ENCODE peak calls at places on chromosomes 12 and 14, in ten cellular contexts. One of them, this sample, is unnamed.

GRCh38 chr14:89828473-89829200 is 125.9 kb downstream of the EFCAB11 start:
- DNase-seq in body of pancreas: no peak
- DNase-seq in mesenteric fat pad: no peak
- DNase-seq in fibroblast of lung: no peak
- DNase-seq in CD8-positive, alpha-beta memory T cell: no peak
- DNase-seq in GM03348: no peak
- DNase-seq in GM18507: no peak
- DNase-seq in hypothalamus: no peak
- DNase-seq in NCI-H2107: no peak
- DNase-seq in GM23248: no peak
- DNase-seq in this sample: no peak

GRCh38 chr12:28306535-28306934 is 116.3 kb downstream of the CCDC91 start:
- DNase-seq in body of pancreas: no peak
- DNase-seq in mesenteric fat pad: no peak
- DNase-seq in fibroblast of lung: no peak
- DNase-seq in CD8-positive, alpha-beta memory T cell: no peak
- DNase-seq in GM03348: no peak
- DNase-seq in GM18507: no peak
- DNase-seq in hypothalamus: no peak
- DNase-seq in NCI-H2107: no peak
- DNase-seq in GM23248: no peak
- DNase-seq in this sample: no peak

GRCh38 chr12:45668641-45669040 is 60.9 kb upstream of the ARID2 start:
- DNase-seq in body of pancreas: no peak
- DNase-seq in mesenteric fat pad: no peak
- DNase-seq in fibroblast of lung: no peak
- DNase-seq in CD8-positive, alpha-beta memory T cell: no peak
- DNase-seq in GM03348: no peak
- DNase-seq in GM18507: no peak
- DNase-seq in hypothalamus: no peak
- DNase-seq in NCI-H2107: no peak
- DNase-seq in GM23248: no peak
- DNase-seq in this sample: no peak

GRCh38 chr12:101459642-101460346 is 15.3 kb upstream of the SPIC start:
- DNase-seq in body of pancreas: peak
- DNase-seq in mesenteric fat pad: no peak
- DNase-seq in fibroblast of lung: no peak
- DNase-seq in CD8-positive, alpha-beta memory T cell: no peak
- DNase-seq in GM03348: peak
- DNase-seq in GM18507: no peak
- DNase-seq in hypothalamus: no peak
- DNase-seq in NCI-H2107: no peak
- DNase-seq in GM23248: peak
- DNase-seq in this sample: peak

GRCh38 chr14:91377700-91378652 is 39.6 kb downstream of the CCDC88C start:
- DNase-seq in body of pancreas: no peak
- DNase-seq in mesenteric fat pad: no peak
- DNase-seq in fibroblast of lung: no peak
- DNase-seq in CD8-positive, alpha-beta memory T cell: no peak
- DNase-seq in GM03348: no peak
- DNase-seq in GM18507: no peak
- DNase-seq in hypothalamus: no peak
- DNase-seq in NCI-H2107: no peak
- DNase-seq in GM23248: peak
- DNase-seq in this sample: peak

GRCh38 chr12:2924019-2924418 is 33.3 kb downstream of the TULP3 start:
- DNase-seq in body of pancreas: no peak
- DNase-seq in mesenteric fat pad: no peak
- DNase-seq in fibroblast of lung: peak
- DNase-seq in CD8-positive, alpha-beta memory T cell: no peak
- DNase-seq in GM03348: no peak
- DNase-seq in GM18507: no peak
- DNase-seq in hypothalamus: no peak
- DNase-seq in NCI-H2107: no peak
- DNase-seq in GM23248: peak
- DNase-seq in this sample: no peak

GRCh38 chr12:124454352-124454725 is 113.1 kb downstream of the NCOR2 start:
- DNase-seq in body of pancreas: no peak
- DNase-seq in mesenteric fat pad: no peak
- DNase-seq in fibroblast of lung: no peak
- DNase-seq in CD8-positive, alpha-beta memory T cell: no peak
- DNase-seq in GM03348: no peak
- DNase-seq in GM18507: no peak
- DNase-seq in hypothalamus: no peak
- DNase-seq in NCI-H2107: no peak
- DNase-seq in GM23248: no peak
- DNase-seq in this sample: no peak

GRCh38 chr12:116166306-116166705 is 111.2 kb downstream of the MED13L start:
- DNase-seq in body of pancreas: no peak
- DNase-seq in mesenteric fat pad: no peak
- DNase-seq in fibroblast of lung: no peak
- DNase-seq in CD8-positive, alpha-beta memory T cell: no peak
- DNase-seq in GM03348: no peak
- DNase-seq in GM18507: no peak
- DNase-seq in hypothalamus: no peak
- DNase-seq in NCI-H2107: no peak
- DNase-seq in GM23248: peak
- DNase-seq in this sample: no peak

GRCh38 chr14:80003138-80003537 is 208.2 kb downstream of the DIO2 start:
- DNase-seq in body of pancreas: no peak
- DNase-seq in mesenteric fat pad: no peak
- DNase-seq in fibroblast of lung: peak
- DNase-seq in CD8-positive, alpha-beta memory T cell: no peak
- DNase-seq in GM03348: no peak
- DNase-seq in GM18507: no peak
- DNase-seq in hypothalamus: no peak
- DNase-seq in NCI-H2107: no peak
- DNase-seq in GM23248: no peak
- DNase-seq in this sample: no peak

GRCh38 chr12:124369055-124369900 is 74.4 kb downstream of the RFLNA start:
- DNase-seq in body of pancreas: peak
- DNase-seq in mesenteric fat pad: peak
- DNase-seq in fibroblast of lung: peak
- DNase-seq in CD8-positive, alpha-beta memory T cell: no peak
- DNase-seq in GM03348: peak
- DNase-seq in GM18507: no peak
- DNase-seq in hypothalamus: peak
- DNase-seq in NCI-H2107: no peak
- DNase-seq in GM23248: peak
- DNase-seq in this sample: no peak

GRCh38 chr12:18990866-18991265 is 138.7 kb upstream of the PLEKHA5 start:
- DNase-seq in body of pancreas: no peak
- DNase-seq in mesenteric fat pad: no peak
- DNase-seq in fibroblast of lung: peak
- DNase-seq in CD8-positive, alpha-beta memory T cell: no peak
- DNase-seq in GM03348: no peak
- DNase-seq in GM18507: no peak
- DNase-seq in hypothalamus: no peak
- DNase-seq in NCI-H2107: no peak
- DNase-seq in GM23248: no peak
- DNase-seq in this sample: no peak

GRCh38 chr14:100488057-100488456 is 99.2 kb downstream of the BEGAIN start:
- DNase-seq in body of pancreas: no peak
- DNase-seq in mesenteric fat pad: no peak
- DNase-seq in fibroblast of lung: no peak
- DNase-seq in CD8-positive, alpha-beta memory T cell: no peak
- DNase-seq in GM03348: no peak
- DNase-seq in GM18507: no peak
- DNase-seq in hypothalamus: no peak
- DNase-seq in NCI-H2107: no peak
- DNase-seq in GM23248: no peak
- DNase-seq in this sample: no peak

GRCh38 chr12:92197815-92198214 is 52.2 kb upstream of the BTG1 start:
- DNase-seq in body of pancreas: no peak
- DNase-seq in mesenteric fat pad: no peak
- DNase-seq in fibroblast of lung: no peak
- DNase-seq in CD8-positive, alpha-beta memory T cell: no peak
- DNase-seq in GM03348: no peak
- DNase-seq in GM18507: no peak
- DNase-seq in hypothalamus: no peak
- DNase-seq in NCI-H2107: no peak
- DNase-seq in GM23248: no peak
- DNase-seq in this sample: no peak

GRCh38 chr12:106181416-106182114 is 42.8 kb upstream of the NUAK1 start:
- DNase-seq in body of pancreas: no peak
- DNase-seq in mesenteric fat pad: no peak
- DNase-seq in fibroblast of lung: no peak
- DNase-seq in CD8-positive, alpha-beta memory T cell: no peak
- DNase-seq in GM03348: peak
- DNase-seq in GM18507: no peak
- DNase-seq in hypothalamus: no peak
- DNase-seq in NCI-H2107: no peak
- DNase-seq in GM23248: peak
- DNase-seq in this sample: no peak

GRCh38 chr12:112121780-112122565 is 3.4 kb upstream of the TRAFD1 start:
- DNase-seq in body of pancreas: peak
- DNase-seq in mesenteric fat pad: peak
- DNase-seq in fibroblast of lung: peak
- DNase-seq in CD8-positive, alpha-beta memory T cell: no peak
- DNase-seq in GM03348: peak
- DNase-seq in GM18507: no peak
- DNase-seq in hypothalamus: no peak
- DNase-seq in NCI-H2107: no peak
- DNase-seq in GM23248: peak
- DNase-seq in this sample: no peak

GRCh38 chr12:111775205-111776193 is 8.8 kb downstream of the ALDH2 start:
- DNase-seq in body of pancreas: peak
- DNase-seq in mesenteric fat pad: no peak
- DNase-seq in fibroblast of lung: peak
- DNase-seq in CD8-positive, alpha-beta memory T cell: no peak
- DNase-seq in GM03348: peak
- DNase-seq in GM18507: no peak
- DNase-seq in hypothalamus: no peak
- DNase-seq in NCI-H2107: no peak
- DNase-seq in GM23248: no peak
- DNase-seq in this sample: peak

GRCh38 chr14:82079553-82079952 is 545.9 kb upstream of the SEL1L start:
- DNase-seq in body of pancreas: no peak
- DNase-seq in mesenteric fat pad: no peak
- DNase-seq in fibroblast of lung: no peak
- DNase-seq in CD8-positive, alpha-beta memory T cell: no peak
- DNase-seq in GM03348: no peak
- DNase-seq in GM18507: no peak
- DNase-seq in hypothalamus: no peak
- DNase-seq in NCI-H2107: no peak
- DNase-seq in GM23248: no peak
- DNase-seq in this sample: no peak

GRCh38 chr14:39491134-39491541 is 58.9 kb upstream of the FBXO33 start:
- DNase-seq in body of pancreas: no peak
- DNase-seq in mesenteric fat pad: no peak
- DNase-seq in fibroblast of lung: peak
- DNase-seq in CD8-positive, alpha-beta memory T cell: peak
- DNase-seq in GM03348: peak
- DNase-seq in GM18507: no peak
- DNase-seq in hypothalamus: no peak
- DNase-seq in NCI-H2107: peak
- DNase-seq in GM23248: peak
- DNase-seq in this sample: no peak

GRCh38 chr12:30152705-30153104 is 369.0 kb upstream of the TMTC1 start:
- DNase-seq in body of pancreas: no peak
- DNase-seq in mesenteric fat pad: no peak
- DNase-seq in fibroblast of lung: no peak
- DNase-seq in CD8-positive, alpha-beta memory T cell: no peak
- DNase-seq in GM03348: no peak
- DNase-seq in GM18507: no peak
- DNase-seq in hypothalamus: no peak
- DNase-seq in NCI-H2107: no peak
- DNase-seq in GM23248: no peak
- DNase-seq in this sample: no peak

GRCh38 chr14:71143391-71144290 is 236.4 kb downstream of the PCNX1 start:
- DNase-seq in body of pancreas: no peak
- DNase-seq in mesenteric fat pad: no peak
- DNase-seq in fibroblast of lung: peak
- DNase-seq in CD8-positive, alpha-beta memory T cell: peak
- DNase-seq in GM03348: peak
- DNase-seq in GM18507: no peak
- DNase-seq in hypothalamus: no peak
- DNase-seq in NCI-H2107: no peak
- DNase-seq in GM23248: peak
- DNase-seq in this sample: peak

GRCh38 chr12:104136577-104136976 is 1.4 kb downstream of the NFYB start:
- DNase-seq in body of pancreas: no peak
- DNase-seq in mesenteric fat pad: no peak
- DNase-seq in fibroblast of lung: peak
- DNase-seq in CD8-positive, alpha-beta memory T cell: no peak
- DNase-seq in GM03348: no peak
- DNase-seq in GM18507: no peak
- DNase-seq in hypothalamus: no peak
- DNase-seq in NCI-H2107: no peak
- DNase-seq in GM23248: peak
- DNase-seq in this sample: no peak

GRCh38 chr12:93777249-93777648 is 100.1 kb downstream of the CRADD start:
- DNase-seq in body of pancreas: no peak
- DNase-seq in mesenteric fat pad: no peak
- DNase-seq in fibroblast of lung: peak
- DNase-seq in CD8-positive, alpha-beta memory T cell: no peak
- DNase-seq in GM03348: peak
- DNase-seq in GM18507: no peak
- DNase-seq in hypothalamus: no peak
- DNase-seq in NCI-H2107: no peak
- DNase-seq in GM23248: peak
- DNase-seq in this sample: no peak

GRCh38 chr14:103716091-103716801 is 636 bp downstream of the ZFYVE21 start:
- DNase-seq in body of pancreas: peak
- DNase-seq in mesenteric fat pad: no peak
- DNase-seq in fibroblast of lung: no peak
- DNase-seq in CD8-positive, alpha-beta memory T cell: no peak
- DNase-seq in GM03348: peak
- DNase-seq in GM18507: no peak
- DNase-seq in hypothalamus: no peak
- DNase-seq in NCI-H2107: no peak
- DNase-seq in GM23248: peak
- DNase-seq in this sample: no peak

GRCh38 chr14:64303471-64303917 is 9.3 kb upstream of the ESR2 start:
- DNase-seq in body of pancreas: no peak
- DNase-seq in mesenteric fat pad: no peak
- DNase-seq in fibroblast of lung: peak
- DNase-seq in CD8-positive, alpha-beta memory T cell: peak
- DNase-seq in GM03348: peak
- DNase-seq in GM18507: peak
- DNase-seq in hypothalamus: no peak
- DNase-seq in NCI-H2107: peak
- DNase-seq in GM23248: peak
- DNase-seq in this sample: no peak

GRCh38 chr12:26748741-26749431 is 84.1 kb downstream of the ITPR2 start:
- DNase-seq in body of pancreas: no peak
- DNase-seq in mesenteric fat pad: no peak
- DNase-seq in fibroblast of lung: peak
- DNase-seq in CD8-positive, alpha-beta memory T cell: no peak
- DNase-seq in GM03348: peak
- DNase-seq in GM18507: no peak
- DNase-seq in hypothalamus: no peak
- DNase-seq in NCI-H2107: no peak
- DNase-seq in GM23248: peak
- DNase-seq in this sample: no peak

GRCh38 chr14:52354257-52354656 is 40.1 kb downstream of the PTGER2 start:
- DNase-seq in body of pancreas: no peak
- DNase-seq in mesenteric fat pad: no peak
- DNase-seq in fibroblast of lung: peak
- DNase-seq in CD8-positive, alpha-beta memory T cell: no peak
- DNase-seq in GM03348: no peak
- DNase-seq in GM18507: no peak
- DNase-seq in hypothalamus: no peak
- DNase-seq in NCI-H2107: no peak
- DNase-seq in GM23248: no peak
- DNase-seq in this sample: no peak

GRCh38 chr12:47067778-47068431 is 11.5 kb upstream of the PCED1B start:
- DNase-seq in body of pancreas: no peak
- DNase-seq in mesenteric fat pad: no peak
- DNase-seq in fibroblast of lung: no peak
- DNase-seq in CD8-positive, alpha-beta memory T cell: no peak
- DNase-seq in GM03348: no peak
- DNase-seq in GM18507: no peak
- DNase-seq in hypothalamus: no peak
- DNase-seq in NCI-H2107: no peak
- DNase-seq in GM23248: no peak
- DNase-seq in this sample: no peak

GRCh38 chr14:67186369-67186768 is 2.9 kb upstream of the GARIN2 start:
- DNase-seq in body of pancreas: no peak
- DNase-seq in mesenteric fat pad: no peak
- DNase-seq in fibroblast of lung: no peak
- DNase-seq in CD8-positive, alpha-beta memory T cell: no peak
- DNase-seq in GM03348: no peak
- DNase-seq in GM18507: no peak
- DNase-seq in hypothalamus: no peak
- DNase-seq in NCI-H2107: no peak
- DNase-seq in GM23248: no peak
- DNase-seq in this sample: no peak